ENCODE peak calls at places on chromosomes 6 and 20, in ten cellular contexts. Q is EH; Z is left cardiac atrium; V is naive thymus-derived CD8-positive, alpha-beta T cell; E is non-pigmented ciliary epithelial cell; P is right atrium auricular region; A is DMS79; F is activated CD8-positive, alpha-beta memory T cell treated with anti-CD3 and anti-CD28 coated beads, Interleukin-2, amount 10 ng/mL, durations not matched to agents 7 days and 5 days; M is activated naive CD4-positive, alpha-beta T cell; G is A549. H is an unnamed sample.

GRCh38 chr6:99151634-99152344 is 197.7 kb downstream of the FAXC start:
- DNase-seq in Q (peak), Z (peak), V (no peak), E (no peak), P (no peak), A (no peak), F (peak), M (no peak), G (peak), H (peak)

GRCh38 chr20:21433329-21433890 is 36.1 kb upstream of the NKX2-4 start:
- DNase-seq in Q (peak), Z (no peak), V (no peak), E (peak), P (no peak), A (no peak), F (no peak), M (no peak), G (peak), H (no peak)

GRCh38 chr20:20611165-20611564 is 101.3 kb downstream of the RALGAPA2 start:
- DNase-seq in Q (no peak), Z (no peak), V (no peak), E (no peak), P (no peak), A (peak), F (no peak), M (no peak), G (no peak), H (no peak)

GRCh38 chr6:132530293-132530974 is 7.6 kb upstream of the TAAR9 start:
- DNase-seq in Q (peak), Z (peak), V (peak), E (peak), P (no peak), A (peak), F (peak), M (peak), G (peak), H (peak)

GRCh38 chr6:94041930-94042724 is 622.8 kb upstream of the EPHA7 start:
- DNase-seq in Q (no peak), Z (no peak), V (no peak), E (no peak), P (no peak), A (no peak), F (no peak), M (no peak), G (no peak), H (no peak)

GRCh38 chr20:56433221-56433879 is 21.3 kb downstream of the CASS4 start:
- DNase-seq in Q (peak), Z (no peak), V (no peak), E (no peak), P (no peak), A (no peak), F (no peak), M (no peak), G (no peak), H (no peak)

GRCh38 chr6:70108230-70108629 is 194.7 kb downstream of the COL9A1 start:
- DNase-seq in Q (peak), Z (no peak), V (no peak), E (no peak), P (no peak), A (no peak), F (no peak), M (no peak), G (peak), H (peak)

GRCh38 chr6:110547266-110547964 is 71.0 kb upstream of the SLC22A16 start:
- DNase-seq in Q (peak), Z (no peak), V (no peak), E (peak), P (no peak), A (no peak), F (no peak), M (no peak), G (no peak), H (peak)

GRCh38 chr6:84773431-84774173 is 9.2 kb upstream of the TBX18 start:
- DNase-seq in Q (peak), Z (peak), V (no peak), E (no peak), P (no peak), A (no peak), F (no peak), M (no peak), G (peak), H (peak)

GRCh38 chr6:105608711-105609374 is 206.0 kb upstream of the PREP start:
- DNase-seq in Q (peak), Z (no peak), V (no peak), E (peak), P (no peak), A (no peak), F (no peak), M (no peak), G (peak), H (no peak)

GRCh38 chr6:100346203-100346602 is 118.5 kb downstream of the SIM1 start:
- DNase-seq in Q (peak), Z (no peak), V (no peak), E (no peak), P (no peak), A (no peak), F (no peak), M (no peak), G (peak), H (no peak)

GRCh38 chr6:14799928-14800327 is 445.9 kb upstream of the JARID2 start:
- DNase-seq in Q (peak), Z (peak), V (no peak), E (no peak), P (peak), A (no peak), F (peak), M (no peak), G (peak), H (peak)

GRCh38 chr6:40485795-40486194 is 101.4 kb downstream of the LRFN2 start:
- DNase-seq in Q (no peak), Z (no peak), V (no peak), E (no peak), P (no peak), A (no peak), F (no peak), M (no peak), G (no peak), H (no peak)

GRCh38 chr6:80263603-80264002 is 157.1 kb downstream of the BCKDHB start:
- DNase-seq in Q (no peak), Z (no peak), V (no peak), E (no peak), P (no peak), A (no peak), F (no peak), M (no peak), G (no peak), H (no peak)